ENCODE peak calls at places on chromosomes 7 and 10, in eight cellular contexts. E, D, R, I, M, F, A and G are unnamed samples.
A peak's percentile ranks its signal among the peaks of the same experiment; 100 is the strongest.

GRCh38 chr7:95472521-95473160 is 13.1 kb upstream of the ASB4 start:
- DNase-seq in E (no peak), D (no peak), R (no peak), I (peak; percentile 10), M (no peak), F (no peak), A (peak; percentile 41), G (no peak)

GRCh38 chr10:73076361-73077183 is 20.1 kb downstream of the P4HA1 start:
- DNase-seq in E (peak; percentile 75), D (peak; percentile 53), R (no peak), I (no peak), M (no peak), F (no peak), A (peak; percentile 74), G (no peak)

GRCh38 chr10:119136084-119136483 is 29.4 kb downstream of the SFXN4 start:
- DNase-seq in E (no peak), D (no peak), R (no peak), I (no peak), M (peak; percentile 48), F (no peak), A (peak; percentile 9), G (no peak)

GRCh38 chr10:1646332-1646731 is 91.0 kb downstream of the ADARB2 start:
- DNase-seq in E (no peak), D (no peak), R (no peak), I (no peak), M (peak; percentile 8), F (no peak), A (no peak), G (no peak)

GRCh38 chr10:91860885-91861284 is 48.4 kb downstream of the FGFBP3 start:
- DNase-seq in E (no peak), D (no peak), R (no peak), I (no peak), M (no peak), F (no peak), A (no peak), G (no peak)

GRCh38 chr10:124717911-124718734 is 26.1 kb downstream of the FAM53B start:
- DNase-seq in E (no peak), D (peak; percentile 50), R (peak; percentile 63), I (no peak), M (no peak), F (no peak), A (no peak), G (peak; percentile 68)

GRCh38 chr10:35336921-35337741 is 822 bp downstream of the CCNY start:
- DNase-seq in E (peak; percentile 57), D (no peak), R (no peak), I (no peak), M (peak; percentile 88), F (no peak), A (peak; percentile 65), G (peak; percentile 11)

GRCh38 chr10:71555760-71556159 is 159.0 kb downstream of the CDH23 start:
- DNase-seq in E (no peak), D (no peak), R (no peak), I (no peak), M (no peak), F (no peak), A (no peak), G (no peak)

GRCh38 chr7:73742338-73742752 is 3.7 kb upstream of the ABHD11 start:
- DNase-seq in E (no peak), D (no peak), R (no peak), I (no peak), M (no peak), F (no peak), A (no peak), G (no peak)

GRCh38 chr7:63044721-63045120 is 953.9 kb upstream of the ZNF722 start:
- DNase-seq in E (no peak), D (no peak), R (no peak), I (no peak), M (peak; percentile 68), F (no peak), A (no peak), G (no peak)

GRCh38 chr7:5691536-5692090 is 89.8 kb downstream of the RNF216 start:
- DNase-seq in E (no peak), D (no peak), R (no peak), I (no peak), M (no peak), F (no peak), A (no peak), G (no peak)

GRCh38 chr10:113069595-113069994 is 119.5 kb downstream of the TCF7L2 start:
- DNase-seq in E (no peak), D (no peak), R (no peak), I (no peak), M (peak; percentile 56), F (no peak), A (no peak), G (no peak)

GRCh38 chr10:63637833-63638443 is 116.7 kb downstream of the REEP3 start:
- DNase-seq in E (no peak), D (no peak), R (no peak), I (no peak), M (no peak), F (no peak), A (no peak), G (no peak)

GRCh38 chr10:21257919-21258318 is 267.6 kb downstream of the SKIDA1 start:
- DNase-seq in E (no peak), D (no peak), R (no peak), I (no peak), M (no peak), F (no peak), A (no peak), G (no peak)

GRCh38 chr10:25465582-25466372 is 291.0 kb downstream of the GPR158 start:
- DNase-seq in E (no peak), D (no peak), R (no peak), I (no peak), M (no peak), F (no peak), A (no peak), G (no peak)

GRCh38 chr10:79285315-79286185 is 61.7 kb upstream of the PPIF start:
- DNase-seq in E (no peak), D (no peak), R (no peak), I (no peak), M (no peak), F (no peak), A (no peak), G (peak; percentile 90)

GRCh38 chr10:62112963-62113362 is 155.7 kb downstream of the RTKN2 start:
- DNase-seq in E (no peak), D (no peak), R (no peak), I (no peak), M (no peak), F (no peak), A (no peak), G (no peak)

GRCh38 chr7:143454091-143454729 is 11.0 kb downstream of the TAS2R60 start:
- DNase-seq in E (no peak), D (no peak), R (no peak), I (no peak), M (no peak), F (no peak), A (no peak), G (no peak)